ENCODE peak calls at places on chromosome 16, in nine cellular contexts. U is amygdala; K is nephron progenitor cell; W is kidney tubule cell; N is NCI-H1436; D is activated naive CD4-positive, alpha-beta T cell; J is HS-27A; G is adrenal gland; R is hypothalamus. T is an unnamed sample.

GRCh38 chr16:14562691-14563491 is 67.2 kb downstream of the PARN start:
- DNase-seq in U (no peak), K (no peak), W (peak), N (peak), D (no peak), J (no peak), G (peak), R (no peak), T (no peak)

GRCh38 chr16:67246081-67246944 is 968 bp downstream of the FHOD1 start:
- DNase-seq in U (peak), K (peak), W (peak), N (peak), D (peak), J (peak), G (peak), R (peak), T (peak)

GRCh38 chr16:27235938-27236245 is 32.6 kb downstream of the KDM8 start:
- DNase-seq in U (no peak), K (no peak), W (no peak), N (no peak), D (no peak), J (no peak), G (no peak), R (no peak), T (no peak)

GRCh38 chr16:7366041-7366440 is 33.4 kb downstream of the RBFOX1 start:
- DNase-seq in U (no peak), K (no peak), W (no peak), N (no peak), D (no peak), J (no peak), G (no peak), R (no peak), T (no peak)

GRCh38 chr16:969508-970378 is 1.0 kb downstream of the LMF1 start:
- DNase-seq in U (no peak), K (peak), W (peak), N (no peak), D (no peak), J (no peak), G (peak), R (no peak), T (peak)

GRCh38 chr16:88634994-88635670 is 3.2 kb upstream of the IL17C start:
- DNase-seq in U (no peak), K (no peak), W (no peak), N (peak), D (no peak), J (no peak), G (no peak), R (no peak), T (no peak)

GRCh38 chr16:15518412-15519351 is 84.3 kb downstream of the BMERB1 start:
- DNase-seq in U (no peak), K (no peak), W (peak), N (no peak), D (no peak), J (no peak), G (peak), R (no peak), T (peak)

GRCh38 chr16:1102921-1103648 is 7.0 kb upstream of the C1QTNF8 start:
- DNase-seq in U (peak), K (peak), W (peak), N (peak), D (peak), J (no peak), G (peak), R (peak), T (peak)

GRCh38 chr16:85554114-85554790 is 58.9 kb upstream of the GSE1 start:
- DNase-seq in U (peak), K (no peak), W (peak), N (peak), D (peak), J (peak), G (peak), R (peak), T (peak)